ENCODE peak calls at places on chromosomes 5 and 9, in seven cellular contexts. G is heart left ventricle, T is right atrium auricular region, Y is AG09309, W is gastrocnemius medialis, E is fibroblast of lung, U is fibroblast of pulmonary artery. J is an unnamed sample.

GRCh38 chr5:179264641-179265528 is 80.4 kb downstream of the ADAMTS2 start:
- DNase-seq in G (peak), T (peak), U (no peak), Y (no peak), E (no peak), W (no peak), J (peak)

GRCh38 chr5:61362796-61363364 is 30.8 kb downstream of the ZSWIM6 start:
- DNase-seq in W (no peak), T (no peak), G (no peak), E (peak), Y (no peak), U (peak), J (no peak)

GRCh38 chr5:1118738-1119137 is 6.9 kb upstream of the SLC12A7 start:
- DNase-seq in W (no peak), Y (no peak), E (peak), G (peak), U (peak), T (no peak), J (no peak)

GRCh38 chr5:131171276-131171815 is 602 bp downstream of the LYRM7 start:
- DNase-seq in U (no peak), G (no peak), E (no peak), T (no peak), Y (no peak), W (no peak), J (no peak)

GRCh38 chr5:124176692-124177091 is 569.7 kb downstream of the ZNF608 start:
- DNase-seq in E (no peak), T (peak), U (peak), G (peak), Y (no peak), W (peak), J (peak)

GRCh38 chr5:93791520-93791972 is 50.1 kb upstream of the POU5F2 start:
- DNase-seq in T (no peak), Y (no peak), G (no peak), E (no peak), W (no peak), U (peak), J (no peak)

GRCh38 chr5:71786337-71787060 is 67.4 kb downstream of the CARTPT start:
- DNase-seq in G (no peak), U (no peak), T (no peak), E (no peak), W (no peak), Y (no peak), J (no peak)

GRCh38 chr9:85158512-85158911 is 489.0 kb downstream of the NTRK2 start:
- DNase-seq in W (no peak), T (no peak), U (no peak), Y (no peak), E (no peak), G (no peak), J (no peak)

GRCh38 chr9:113210815-113211214 is 10.3 kb downstream of the FKBP15 start:
- DNase-seq in E (no peak), Y (no peak), T (no peak), W (no peak), G (no peak), U (no peak), J (no peak)

GRCh38 chr5:65248896-65249295 is 232.8 kb downstream of the ADAMTS6 start:
- DNase-seq in Y (no peak), T (no peak), U (no peak), G (no peak), W (no peak), E (no peak), J (no peak)

DNA sequence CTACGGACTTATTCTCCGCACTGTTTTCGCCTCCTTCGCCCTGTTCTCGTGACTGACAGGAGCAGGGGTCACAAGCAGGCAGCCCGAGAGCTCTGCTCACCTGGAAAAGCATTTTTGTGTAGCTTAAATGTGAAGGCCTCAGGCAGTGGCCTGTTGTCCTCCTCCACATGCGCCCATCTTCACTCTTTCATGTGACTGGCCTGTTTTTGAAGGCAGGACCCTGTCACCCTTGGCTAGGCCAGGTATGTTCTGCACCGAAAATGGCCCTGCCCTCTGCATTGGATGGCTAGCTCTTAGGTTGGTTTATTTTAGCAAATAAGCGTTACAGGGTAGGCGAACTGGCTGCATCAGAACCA is 622 bp upstream of the CPLANE1 start:
- DNase-seq in G (no peak), U (no peak), W (no peak), T (no peak), E (no peak), Y (no peak), J (no peak)
- H3K4me3 ChIP-seq in G (peak), U (peak), W (peak), T (peak), E (peak), Y (peak), J (peak)

GRCh38 chr9:121269888-121270254 is 1.9 kb downstream of the GSN start:
- DNase-seq in T (no peak), G (no peak), U (no peak), E (peak), W (no peak), Y (no peak), J (no peak)
- H3K4me3 ChIP-seq in T (peak), G (peak), U (peak), E (peak), W (peak), Y (peak), J (peak)

DNA sequence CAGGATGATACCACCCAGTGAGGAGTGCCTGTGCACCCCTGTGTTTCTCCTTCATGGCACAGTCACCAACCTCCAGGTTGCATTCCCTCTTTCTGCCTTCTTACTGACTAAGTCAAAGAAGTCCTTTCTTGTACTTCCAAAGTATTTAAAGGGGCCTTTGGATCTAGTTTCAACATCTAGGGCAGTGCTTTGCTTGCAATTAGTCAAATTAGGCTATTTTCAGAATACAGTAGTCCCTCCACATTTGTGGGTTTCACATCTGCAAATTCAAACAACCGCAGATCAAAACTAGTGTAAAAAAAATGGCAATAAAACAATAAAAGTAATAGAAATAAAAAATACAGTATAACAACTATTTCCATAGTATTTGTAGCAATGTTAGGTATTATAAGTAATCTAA is 333.9 kb upstream of the SEMA6A start:
- DNase-seq in G (no peak), W (no peak), T (no peak), U (no peak), E (no peak), Y (no peak), J (no peak)
- H3K4me3 ChIP-seq in G (no peak), W (no peak), T (no peak), U (no peak), E (no peak), Y (no peak), J (no peak)

GRCh38 chr5:55154893-55155292 is 5.1 kb upstream of the GPX8 start:
- DNase-seq in T (no peak), Y (peak), E (peak), W (no peak), G (no peak), U (peak), J (no peak)

GRCh38 chr5:55160493-55161209 is 680 bp downstream of the GPX8 start:
- DNase-seq in W (peak), Y (peak), G (peak), E (peak), U (peak), T (peak), J (peak)

DNA sequence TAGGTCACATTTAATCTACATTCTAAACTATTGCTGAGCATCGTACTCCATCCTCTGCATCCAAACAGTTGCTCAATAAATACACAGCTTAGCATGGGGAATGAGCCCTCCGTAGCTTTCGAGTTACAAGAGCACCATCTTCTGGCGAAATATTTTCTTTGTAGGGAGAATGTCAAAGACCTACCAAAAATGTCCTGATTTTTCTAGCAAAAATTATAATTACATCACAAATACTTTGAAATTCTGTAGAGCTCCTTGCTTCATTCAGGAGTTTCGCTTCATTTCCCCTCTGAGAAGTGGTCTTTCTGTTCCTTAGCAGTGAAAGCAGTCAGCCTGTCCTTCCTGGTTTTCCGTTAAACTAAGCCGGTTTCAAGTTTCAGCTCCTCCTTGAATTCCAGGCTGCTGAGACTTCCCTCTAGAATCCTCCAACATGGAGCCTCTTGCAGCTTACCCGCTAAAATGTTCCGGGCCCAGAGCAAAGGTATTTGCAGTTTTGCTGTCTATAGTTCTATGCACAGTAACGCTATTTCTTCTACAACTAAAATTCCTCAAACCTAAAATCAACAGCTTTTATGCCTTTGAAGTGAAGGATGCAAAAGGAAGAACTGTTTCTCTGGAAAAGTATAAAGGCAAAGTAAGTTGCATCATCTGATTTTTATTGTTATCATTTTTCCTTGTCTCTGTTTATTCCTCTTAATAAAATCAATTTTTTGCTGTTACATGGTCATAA is at the start of gene GPX8:
- DNase-seq in Y (peak), T (no peak), W (no peak), G (no peak), U (peak), E (peak), J (no peak)
- H3K4me3 ChIP-seq in Y (peak), T (peak), W (peak), G (peak), U (peak), E (peak), J (peak)

GRCh38 chr9:126611592-126612328 is 2.0 kb upstream of the LMX1B start:
- DNase-seq in W (peak), T (peak), Y (no peak), G (peak), U (peak), E (peak), J (no peak)
- H3K4me3 ChIP-seq in W (peak), T (peak), Y (no peak), G (peak), U (no peak), E (no peak), J (peak)

DNA sequence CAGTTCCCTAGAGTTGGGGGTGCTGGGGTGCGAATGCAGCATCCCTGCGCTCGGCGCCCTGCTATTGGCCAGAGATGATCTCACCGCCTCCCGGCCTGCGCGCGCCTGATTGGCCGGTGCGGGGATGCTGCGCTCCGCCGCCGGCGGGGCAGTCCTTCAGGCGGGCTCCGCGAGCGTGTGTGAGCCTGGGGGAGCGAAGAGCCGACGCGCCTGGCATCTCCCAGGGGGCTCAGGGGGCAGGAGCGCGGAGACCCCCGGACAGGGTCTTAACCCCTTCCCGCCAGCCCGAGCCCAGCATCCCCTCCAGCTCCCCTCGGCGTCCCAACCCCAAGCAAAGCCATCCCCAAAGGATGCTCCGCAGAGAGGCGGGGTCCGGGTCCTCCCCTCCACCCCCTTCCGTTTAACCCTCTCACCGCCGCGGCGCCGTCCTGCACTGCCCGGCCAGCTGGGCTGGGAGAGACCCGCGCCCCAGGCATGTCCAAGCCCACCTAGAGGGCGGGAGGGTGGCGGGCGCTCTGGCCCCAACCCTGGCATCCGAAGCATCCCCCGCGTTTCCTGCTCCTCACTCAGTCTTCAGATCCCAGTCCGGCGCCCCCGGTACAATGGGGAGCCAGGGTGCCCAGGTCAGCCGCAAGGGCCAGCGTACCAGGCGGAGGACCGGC is 19.1 kb upstream of the TOR2A start:
- DNase-seq in T (no peak), U (no peak), E (peak), Y (no peak), W (no peak), G (no peak), J (no peak)
- H3K4me3 ChIP-seq in T (peak), U (no peak), E (no peak), Y (no peak), W (peak), G (peak), J (peak)

GRCh38 chr5:116071211-116071610 is 13.6 kb upstream of the COMMD10 start:
- DNase-seq in G (no peak), E (no peak), W (no peak), U (no peak), Y (no peak), T (no peak), J (no peak)

GRCh38 chr5:116063950-116064349 is 20.9 kb upstream of the COMMD10 start:
- DNase-seq in W (no peak), G (no peak), U (peak), E (peak), T (no peak), Y (no peak), J (no peak)

GRCh38 chr5:116062352-116062751 is 22.5 kb upstream of the COMMD10 start:
- DNase-seq in T (no peak), W (no peak), E (no peak), Y (no peak), G (no peak), U (no peak), J (no peak)

GRCh38 chr5:116068028-116068632 is 16.7 kb upstream of the COMMD10 start:
- DNase-seq in E (peak), T (no peak), Y (no peak), G (no peak), W (no peak), U (peak), J (no peak)
- H3K4me3 ChIP-seq in E (no peak), T (no peak), Y (no peak), G (no peak), W (no peak), U (no peak), J (no peak)

DNA sequence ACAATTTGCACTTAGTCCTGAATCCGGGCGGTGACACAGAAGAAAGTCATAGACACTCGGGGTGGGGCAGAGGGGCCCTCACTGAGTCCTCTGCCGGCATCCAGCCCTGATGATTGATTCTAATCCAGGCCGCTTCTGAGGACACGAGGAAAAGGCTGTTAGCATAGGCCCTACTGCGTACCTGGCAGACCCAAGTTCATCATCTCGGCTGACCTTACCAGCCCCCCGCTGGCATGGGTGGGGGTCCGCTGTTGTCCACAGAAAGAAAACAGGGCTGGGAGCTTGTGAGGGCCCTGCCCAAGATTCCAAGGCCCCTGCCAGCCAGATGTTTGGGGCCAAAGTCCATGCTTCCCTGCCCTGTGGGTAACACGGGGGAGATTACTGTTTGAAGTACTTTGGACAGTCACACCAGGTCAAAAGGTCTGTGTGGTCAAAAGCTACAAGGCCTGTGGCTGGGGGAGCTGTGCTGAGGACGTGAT is 24.5 kb downstream of the ERGIC1 start:
- DNase-seq in U (no peak), G (no peak), T (no peak), E (no peak), Y (no peak), W (no peak), J (no peak)
- H3K4me3 ChIP-seq in U (no peak), G (no peak), T (no peak), E (no peak), Y (no peak), W (no peak), J (peak)

GRCh38 chr9:134784612-134785305 is 95.9 kb upstream of the FCN2 start:
- DNase-seq in W (no peak), G (no peak), U (no peak), T (no peak), E (no peak), Y (no peak), J (no peak)
- H3K4me3 ChIP-seq in W (no peak), G (no peak), U (no peak), T (no peak), E (no peak), Y (no peak), J (no peak)